ENCODE peak calls at places on chromosomes 6 and 20, in seven cellular contexts. One of them, this sample, is unnamed.
A peak's percentile ranks its signal among the peaks of the same experiment; 100 is the strongest.

GRCh38 chr6:39321761-39322160 is 741 bp downstream of the KCNK16 start:
- DNase-seq in NCI-H2029: no peak
- DNase-seq in MM.1S: no peak
- DNase-seq in H9: no peak
- DNase-seq in HS-27A: no peak
- DNase-seq in kidney tubule cell: no peak
- DNase-seq in brain microvascular endothelial cell: no peak
- DNase-seq in this sample: no peak

GRCh38 chr20:17928633-17929311 is 39.8 kb downstream of the SNX5 start:
- DNase-seq in kidney tubule cell: no peak
- DNase-seq in MM.1S: no peak
- DNase-seq in H9: no peak
- DNase-seq in brain microvascular endothelial cell: no peak
- DNase-seq in HS-27A: no peak
- DNase-seq in NCI-H2029: peak; percentile 46
- DNase-seq in this sample: no peak

GRCh38 chr6:41201784-41202181 is 834 bp upstream of the TREML2 start:
- DNase-seq in NCI-H2029: no peak
- DNase-seq in H9: no peak
- DNase-seq in HS-27A: no peak
- DNase-seq in MM.1S: no peak
- DNase-seq in brain microvascular endothelial cell: no peak
- DNase-seq in kidney tubule cell: no peak
- DNase-seq in this sample: peak; percentile 75

GRCh38 chr6:108117427-108118358 is 43.2 kb upstream of the OSTM1 start:
- DNase-seq in MM.1S: peak; percentile 65
- DNase-seq in kidney tubule cell: peak; percentile 26
- DNase-seq in brain microvascular endothelial cell: no peak
- DNase-seq in NCI-H2029: no peak
- DNase-seq in HS-27A: no peak
- DNase-seq in H9: peak; percentile 71
- DNase-seq in this sample: peak; percentile 89

GRCh38 chr20:2692036-2692885 is at the start of gene EBF4:
- DNase-seq in NCI-H2029: no peak
- DNase-seq in kidney tubule cell: no peak
- DNase-seq in brain microvascular endothelial cell: no peak
- DNase-seq in HS-27A: no peak
- DNase-seq in H9: peak; percentile 52
- DNase-seq in MM.1S: peak; percentile 17
- DNase-seq in this sample: no peak

GRCh38 chr6:21596379-21597242 is 3.1 kb downstream of the SOX4 start:
- DNase-seq in MM.1S: peak; percentile 43
- DNase-seq in brain microvascular endothelial cell: peak; percentile 32
- DNase-seq in NCI-H2029: peak; percentile 72
- DNase-seq in H9: peak; percentile 60
- DNase-seq in HS-27A: no peak
- DNase-seq in kidney tubule cell: peak; percentile 86
- DNase-seq in this sample: no peak

GRCh38 chr6:133248241-133249001 is 7.3 kb downstream of the EYA4 start:
- DNase-seq in HS-27A: no peak
- DNase-seq in kidney tubule cell: no peak
- DNase-seq in MM.1S: no peak
- DNase-seq in NCI-H2029: no peak
- DNase-seq in brain microvascular endothelial cell: no peak
- DNase-seq in H9: no peak
- DNase-seq in this sample: no peak

GRCh38 chr6:4355241-4355640 is 219.9 kb upstream of the ECI2 start:
- DNase-seq in kidney tubule cell: peak; percentile 35
- DNase-seq in MM.1S: no peak
- DNase-seq in NCI-H2029: no peak
- DNase-seq in brain microvascular endothelial cell: peak; percentile 93
- DNase-seq in HS-27A: peak; percentile 46
- DNase-seq in H9: no peak
- DNase-seq in this sample: no peak